ENCODE peak calls at places on chromosomes 5 and 9, in six cellular contexts. M is amniotic stem cell; K is activated naive CD4-positive, alpha-beta T cell treated with Interleukin-2 at 50 U/mL for 16 hours; W is GM13976; V is osteocyte; E is activated T-helper 1 cell treated with Interleukin-2 at 50 U/mL for 16 hours. B is an unnamed sample.
A peak's percentile ranks its signal among the peaks of the same experiment; 100 is the strongest.

GRCh38 chr9:20649381-20649780 is 27.1 kb upstream of the MLLT3 start:
- DNase-seq in K (no peak), E (no peak), M (no peak), W (no peak), V (no peak), B (no peak)

GRCh38 chr5:142888469-142889085 is 118.4 kb downstream of the ARHGAP26 start:
- DNase-seq in V (no peak), K (no peak), W (peak; percentile 38), M (peak; percentile 64), E (no peak), B (no peak)

GRCh38 chr9:100322954-100323536 is 29.7 kb downstream of the TEX10 start:
- DNase-seq in W (peak; percentile 11), K (peak; percentile 11), V (no peak), M (peak; percentile 21), E (no peak), B (no peak)

GRCh38 chr5:77087484-77088291 is 603 bp upstream of the ZBED3 start:
- DNase-seq in W (no peak), V (no peak), M (no peak), K (no peak), E (no peak), B (no peak)

GRCh38 chr9:36946653-36947052 is 87.4 kb downstream of the PAX5 start:
- DNase-seq in M (no peak), K (no peak), E (no peak), V (no peak), W (no peak), B (no peak)

GRCh38 chr5:98214240-98215051 is 559.0 kb upstream of the RGMB start:
- DNase-seq in M (no peak), W (no peak), V (no peak), E (no peak), K (no peak), B (no peak)

GRCh38 chr9:105171076-105171475 is 73.4 kb upstream of the SLC44A1 start:
- DNase-seq in M (no peak), E (no peak), K (no peak), V (no peak), W (no peak), B (no peak)

GRCh38 chr9:107948601-107949000 is 459.0 kb upstream of the KLF4 start:
- DNase-seq in V (no peak), W (no peak), K (no peak), M (no peak), E (no peak), B (no peak)

GRCh38 chr5:121628783-121629182 is 222.9 kb upstream of the FTMT start:
- DNase-seq in W (no peak), M (no peak), K (no peak), E (no peak), V (no peak), B (no peak)

GRCh38 chr5:98927242-98927987 is 1.4 kb downstream of the CHD1 start:
- DNase-seq in V (no peak), K (peak; percentile 64), E (peak; percentile 35), M (no peak), W (peak; percentile 67), B (no peak)

GRCh38 chr9:93225892-93226291 is 42.0 kb downstream of the WNK2 start:
- DNase-seq in M (no peak), W (no peak), V (no peak), K (no peak), E (no peak), B (no peak)

GRCh38 chr9:27785714-27786100 is 212.4 kb upstream of the C9orf72 start:
- DNase-seq in K (no peak), W (peak; percentile 3), V (no peak), M (no peak), E (no peak), B (no peak)

GRCh38 chr5:92641031-92641962 is 939.7 kb downstream of the NR2F1-AS1 start:
- DNase-seq in M (peak; percentile 18), E (no peak), W (no peak), V (no peak), K (no peak), B (no peak)

GRCh38 chr5:84242286-84242685 is 142.4 kb downstream of the EDIL3 start:
- DNase-seq in V (no peak), W (no peak), M (no peak), K (no peak), E (no peak), B (no peak)

GRCh38 chr5:81268797-81269196 is 32.6 kb upstream of the ZCCHC9 start:
- DNase-seq in K (no peak), V (no peak), E (no peak), W (no peak), M (peak; percentile 45), B (peak; percentile 85)

GRCh38 chr5:181173027-181173419 is 25.6 kb downstream of the OR2V2 start:
- DNase-seq in W (no peak), E (peak; percentile 61), M (no peak), K (no peak), V (no peak), B (no peak)

GRCh38 chr9:5531251-5531972 is 21.1 kb downstream of the PDCD1LG2 start:
- DNase-seq in E (no peak), M (no peak), K (no peak), V (no peak), W (no peak), B (no peak)

GRCh38 chr5:50702615-50703325 is 36.3 kb downstream of the PARP8 start:
- DNase-seq in K (no peak), E (no peak), V (no peak), W (no peak), M (no peak), B (no peak)

GRCh38 chr5:175202461-175203065 is 241.4 kb downstream of the DRD1 start:
- DNase-seq in V (no peak), M (no peak), W (no peak), K (no peak), E (no peak), B (no peak)

GRCh38 chr5:35626108-35626507 is 8.4 kb downstream of the SPEF2 start:
- DNase-seq in M (peak; percentile 2), E (no peak), V (no peak), K (no peak), W (no peak), B (peak; percentile 13)

GRCh38 chr5:97554992-97555981 is 372.2 kb upstream of the RIOK2 start:
- DNase-seq in W (no peak), M (no peak), V (no peak), E (no peak), K (no peak), B (no peak)

GRCh38 chr5:74952406-74952805 is 86.2 kb upstream of the FAM169A start:
- DNase-seq in K (no peak), M (no peak), V (no peak), W (no peak), E (no peak), B (no peak)

GRCh38 chr5:176388003-176388340 is 426 bp downstream of the NOP16 start:
- DNase-seq in E (no peak), V (no peak), M (no peak), K (no peak), W (no peak), B (no peak)

GRCh38 chr9:132723809-132724208 is 53.5 kb downstream of the GTF3C4 start:
- DNase-seq in K (no peak), V (no peak), M (no peak), W (no peak), E (no peak), B (no peak)

GRCh38 chr5:77011498-77011897 is 18.7 kb upstream of the AGGF1 start:
- DNase-seq in W (no peak), E (no peak), V (no peak), M (no peak), K (no peak), B (no peak)

GRCh38 chr5:76742586-76742985 is 26.7 kb downstream of the F2R start:
- DNase-seq in W (no peak), E (no peak), M (no peak), V (no peak), K (no peak), B (peak; percentile 12)

GRCh38 chr9:131961496-131961880 is 118.2 kb downstream of the MED27 start:
- DNase-seq in K (no peak), E (no peak), V (no peak), W (no peak), M (no peak), B (no peak)

GRCh38 chr5:84290161-84290560 is 94.5 kb downstream of the EDIL3 start:
- DNase-seq in W (no peak), K (no peak), E (no peak), M (no peak), V (no peak), B (no peak)

GRCh38 chr5:73115399-73116051 is 4.8 kb upstream of the TMEM171 start:
- DNase-seq in K (no peak), M (peak; percentile 61), W (no peak), V (no peak), E (no peak), B (peak; percentile 94)